ENCODE peak calls at places on chromosome 1, in six cellular contexts. B, C, K, W, L and I are unnamed samples.

GRCh38 chr1:6495540-6496359 is 4.3 kb upstream of the PLEKHG5 start:
- DNase-seq in W (no peak), B (no peak), K (no peak), C (no peak), L (no peak), I (no peak)

GRCh38 chr1:168964478-168964877 is 142.0 kb upstream of the ATP1B1 start:
- DNase-seq in B (no peak), W (no peak), K (no peak), C (no peak), L (no peak), I (no peak)

GRCh38 chr1:187338762-187339412 is 510.1 kb downstream of the PLA2G4A start:
- DNase-seq in B (no peak), K (no peak), W (no peak), C (no peak), L (no peak), I (no peak)

GRCh38 chr1:236608930-236609726 is 4.8 kb upstream of the HEATR1 start:
- DNase-seq in K (peak; percentile 42), B (peak; percentile 71), L (no peak), W (no peak), C (peak; percentile 31), I (peak; percentile 29)

GRCh38 chr1:206508130-206508884 is 976 bp downstream of the RASSF5 start:
- DNase-seq in C (no peak), B (no peak), L (no peak), W (no peak), K (peak; percentile 33), I (no peak)

GRCh38 chr1:225448146-225448805 is 20.4 kb upstream of the LBR start:
- DNase-seq in C (no peak), B (no peak), K (no peak), L (no peak), W (no peak), I (no peak)

GRCh38 chr1:45630429-45630828 is 6.6 kb upstream of the CCDC17 start:
- DNase-seq in B (no peak), C (no peak), K (no peak), L (no peak), W (no peak), I (no peak)

GRCh38 chr1:43447891-43448708 is 5.6 kb downstream of the HYI start:
- DNase-seq in K (peak; percentile 24), C (no peak), L (no peak), W (no peak), B (no peak), I (no peak)

GRCh38 chr1:206419783-206420182 is 50.5 kb upstream of the IKBKE start:
- DNase-seq in C (no peak), L (no peak), B (no peak), K (no peak), W (no peak), I (no peak)

GRCh38 chr1:203408485-203409229 is 57.7 kb upstream of the FMOD start:
- DNase-seq in L (no peak), C (no peak), B (no peak), W (no peak), K (peak; percentile 60), I (peak; percentile 55)

GRCh38 chr1:227543283-227544066 is 19.9 kb upstream of the ZNF678 start:
- DNase-seq in C (no peak), L (no peak), W (no peak), B (no peak), K (no peak), I (no peak)

GRCh38 chr1:164953815-164954214 is 394.8 kb downstream of the PBX1 start:
- DNase-seq in L (no peak), K (no peak), W (no peak), B (no peak), C (no peak), I (no peak)